ENCODE peak calls at places on chromosome 10, in ten cellular contexts. U, C, S, V, M, I, G, O, X and Y are unnamed samples.

GRCh38 chr10:88041243-88042161 is 178.1 kb downstream of the PTEN start:
- DNase-seq in M (peak; percentile 76), G (no peak), C (peak; percentile 42), U (no peak), S (no peak), V (no peak), I (no peak), O (no peak), X (no peak), Y (no peak)

GRCh38 chr10:86365346-86366032 is 1.1 kb downstream of the GRID1 start:
- DNase-seq in O (no peak), C (no peak), M (no peak), U (no peak), S (no peak), I (no peak), G (no peak), V (no peak), X (no peak), Y (peak; percentile 16)

GRCh38 chr10:10910634-10911033 is 107.0 kb upstream of the CELF2 start:
- DNase-seq in O (no peak), U (no peak), I (no peak), G (no peak), V (no peak), M (peak; percentile 18), S (no peak), C (no peak), X (no peak), Y (no peak)

GRCh38 chr10:29302499-29302898 is 13.6 kb downstream of the LYZL1 start:
- DNase-seq in M (no peak), V (no peak), O (no peak), I (no peak), G (no peak), C (no peak), U (no peak), X (no peak), S (no peak), Y (no peak)

GRCh38 chr10:118621304-118621942 is 26.0 kb upstream of the PRLHR start:
- DNase-seq in G (no peak), V (no peak), S (no peak), I (no peak), M (no peak), U (no peak), X (peak; percentile 13), C (no peak), O (peak; percentile 75), Y (no peak)

GRCh38 chr10:132836248-132836831 is 50.4 kb upstream of the NKX6-2 start:
- DNase-seq in C (no peak), G (no peak), X (no peak), I (no peak), V (no peak), O (no peak), M (no peak), S (no peak), U (no peak), Y (no peak)

GRCh38 chr10:273088-273487 is 137.8 kb downstream of the ZMYND11 start:
- DNase-seq in S (no peak), X (no peak), V (no peak), U (no peak), I (no peak), C (no peak), G (no peak), M (no peak), O (no peak), Y (no peak)

GRCh38 chr10:73589538-73590126 is 1.5 kb downstream of the USP54 start:
- DNase-seq in S (no peak), V (no peak), C (no peak), G (peak; percentile 23), I (peak; percentile 80), U (no peak), M (peak; percentile 12), X (no peak), O (no peak), Y (no peak)

GRCh38 chr10:69202332-69202731 is 17.8 kb upstream of the HKDC1 start:
- DNase-seq in I (peak; percentile 73), G (no peak), S (no peak), O (no peak), C (no peak), V (no peak), X (peak; percentile 16), U (no peak), M (no peak), Y (no peak)

GRCh38 chr10:1360581-1361164 is 304.5 kb downstream of the WDR37 start:
- DNase-seq in I (peak; percentile 4), O (no peak), S (no peak), G (peak; percentile 50), M (no peak), X (no peak), V (no peak), U (no peak), C (no peak), Y (peak; percentile 53)

GRCh38 chr10:93629636-93630291 is 17.4 kb downstream of the PDE6C start:
- DNase-seq in X (no peak), V (no peak), S (no peak), O (no peak), G (no peak), M (no peak), I (no peak), C (no peak), U (no peak), Y (no peak)

GRCh38 chr10:25875555-25876165 is 58.4 kb upstream of the MYO3A start:
- DNase-seq in G (peak; percentile 74), C (no peak), M (peak; percentile 39), O (peak; percentile 57), I (peak; percentile 54), U (peak; percentile 84), S (peak; percentile 70), X (peak; percentile 23), V (peak; percentile 26), Y (peak; percentile 85)

GRCh38 chr10:78448470-78448869 is 414.8 kb downstream of the RPS24 start:
- DNase-seq in G (no peak), M (no peak), V (no peak), O (no peak), C (no peak), X (no peak), U (no peak), I (no peak), S (no peak), Y (no peak)

GRCh38 chr10:43667317-43667731 is 18.6 kb upstream of the ZNF32 start:
- DNase-seq in C (no peak), X (no peak), U (no peak), G (peak; percentile 16), V (no peak), S (no peak), M (peak; percentile 20), O (no peak), I (peak; percentile 31), Y (peak; percentile 57)

GRCh38 chr10:1559731-1560130 is 177.6 kb downstream of the ADARB2 start:
- DNase-seq in G (no peak), U (no peak), V (no peak), I (no peak), X (no peak), C (no peak), M (no peak), O (no peak), S (no peak), Y (no peak)

GRCh38 chr10:86361134-86362128 is 5.2 kb downstream of the GRID1 start:
- DNase-seq in O (no peak), X (no peak), I (no peak), U (no peak), C (no peak), G (no peak), S (no peak), M (no peak), V (no peak), Y (peak; percentile 6)

GRCh38 chr10:47291682-47292081 is 8.3 kb upstream of the GDF10 start:
- DNase-seq in C (no peak), G (no peak), U (no peak), O (no peak), X (no peak), M (no peak), I (no peak), S (no peak), V (no peak), Y (no peak)

GRCh38 chr10:28075424-28075823 is 76.5 kb upstream of the ODAD2 start:
- DNase-seq in S (no peak), X (no peak), O (no peak), C (no peak), I (no peak), M (no peak), V (no peak), U (no peak), G (no peak), Y (no peak)

GRCh38 chr10:43076876-43077420 is at the start of gene RET:
- DNase-seq in O (no peak), X (no peak), U (no peak), V (no peak), C (no peak), M (no peak), G (peak; percentile 22), S (peak; percentile 52), I (peak; percentile 24), Y (peak; percentile 67)

GRCh38 chr10:28778524-28778923 is 101.2 kb downstream of the BAMBI start:
- DNase-seq in U (no peak), I (peak; percentile 11), M (peak; percentile 52), S (no peak), V (no peak), G (peak; percentile 21), O (no peak), X (no peak), C (no peak), Y (no peak)

GRCh38 chr10:89102710-89103109 is 104.4 kb downstream of the CH25H start:
- DNase-seq in V (no peak), M (no peak), S (no peak), C (no peak), I (no peak), O (no peak), U (no peak), G (no peak), X (no peak), Y (no peak)

GRCh38 chr10:113294868-113295267 is 258.0 kb upstream of the HABP2 start:
- DNase-seq in C (no peak), S (no peak), V (no peak), G (no peak), X (no peak), M (no peak), U (no peak), I (no peak), O (no peak), Y (no peak)

GRCh38 chr10:124653811-124654651 is 90.1 kb downstream of the FAM53B start:
- DNase-seq in U (no peak), V (no peak), O (no peak), I (no peak), C (no peak), G (no peak), X (no peak), S (no peak), M (peak; percentile 18), Y (no peak)

GRCh38 chr10:6537704-6538103 is 42.4 kb downstream of the PRKCQ start:
- DNase-seq in S (no peak), M (no peak), G (no peak), X (no peak), C (no peak), O (no peak), I (no peak), U (no peak), V (no peak), Y (no peak)

GRCh38 chr10:98340946-98341345 is 73.0 kb upstream of the LOXL4 start:
- DNase-seq in C (no peak), X (no peak), V (no peak), O (no peak), G (no peak), I (peak; percentile 41), M (no peak), S (no peak), U (no peak), Y (no peak)

GRCh38 chr10:75073442-75073841 is 38.0 kb upstream of the SAMD8 start:
- DNase-seq in G (no peak), S (no peak), I (no peak), O (no peak), U (no peak), V (no peak), C (no peak), X (no peak), M (no peak), Y (no peak)

GRCh38 chr10:37713642-37714041 is 143.8 kb downstream of the ZNF248 start:
- DNase-seq in G (no peak), S (no peak), M (no peak), O (no peak), V (no peak), C (no peak), I (no peak), U (no peak), X (no peak), Y (no peak)

GRCh38 chr10:124619802-124620490 is 124.2 kb downstream of the FAM53B start:
- DNase-seq in U (no peak), I (no peak), S (no peak), M (no peak), X (no peak), G (no peak), C (no peak), O (no peak), V (no peak), Y (no peak)